ENCODE peak calls at places on chromosome 15, in seven cellular contexts. One of them, this sample, is unnamed.

GRCh38 chr15:100889359-100890058 is 9.9 kb downstream of the ALDH1A3 start:
- DNase-seq in nephron progenitor cell: no peak
- DNase-seq in NCI-H460: no peak
- DNase-seq in D341Med: no peak
- DNase-seq in RCC 7860: no peak
- DNase-seq in stimulated activated CD8-positive, alpha-beta memory T cell treated with anti-CD3 and anti-CD28 coated beads, Interleukin-4, amount 100 ng/mL, for 4 hours: no peak
- DNase-seq in NCI-H2171: no peak
- DNase-seq in this sample: peak; percentile 9

GRCh38 chr15:67854358-67854757 is 14.5 kb upstream of the RNU6-1 start:
- DNase-seq in RCC 7860: no peak
- DNase-seq in stimulated activated CD8-positive, alpha-beta memory T cell treated with anti-CD3 and anti-CD28 coated beads, Interleukin-4, amount 100 ng/mL, for 4 hours: no peak
- DNase-seq in NCI-H460: no peak
- DNase-seq in D341Med: no peak
- DNase-seq in nephron progenitor cell: no peak
- DNase-seq in NCI-H2171: no peak
- DNase-seq in this sample: no peak

GRCh38 chr15:70722266-70723123 is 40.9 kb downstream of the UACA start:
- DNase-seq in RCC 7860: peak; percentile 54
- DNase-seq in D341Med: peak; percentile 38
- DNase-seq in NCI-H2171: peak; percentile 31
- DNase-seq in nephron progenitor cell: no peak
- DNase-seq in NCI-H460: peak; percentile 45
- DNase-seq in stimulated activated CD8-positive, alpha-beta memory T cell treated with anti-CD3 and anti-CD28 coated beads, Interleukin-4, amount 100 ng/mL, for 4 hours: no peak
- DNase-seq in this sample: no peak

GRCh38 chr15:32844118-32844711 is 126.4 kb downstream of the GREM1 start:
- DNase-seq in D341Med: peak; percentile 47
- DNase-seq in NCI-H2171: no peak
- DNase-seq in RCC 7860: no peak
- DNase-seq in stimulated activated CD8-positive, alpha-beta memory T cell treated with anti-CD3 and anti-CD28 coated beads, Interleukin-4, amount 100 ng/mL, for 4 hours: no peak
- DNase-seq in nephron progenitor cell: no peak
- DNase-seq in NCI-H460: no peak
- DNase-seq in this sample: no peak

GRCh38 chr15:82122754-82123400 is 77.1 kb upstream of the MEX3B start:
- DNase-seq in nephron progenitor cell: no peak
- DNase-seq in RCC 7860: peak; percentile 91
- DNase-seq in NCI-H2171: no peak
- DNase-seq in stimulated activated CD8-positive, alpha-beta memory T cell treated with anti-CD3 and anti-CD28 coated beads, Interleukin-4, amount 100 ng/mL, for 4 hours: no peak
- DNase-seq in NCI-H460: peak; percentile 23
- DNase-seq in D341Med: no peak
- DNase-seq in this sample: peak; percentile 61

GRCh38 chr15:49439678-49440375 is 16.8 kb downstream of the FGF7 start:
- DNase-seq in nephron progenitor cell: no peak
- DNase-seq in D341Med: no peak
- DNase-seq in stimulated activated CD8-positive, alpha-beta memory T cell treated with anti-CD3 and anti-CD28 coated beads, Interleukin-4, amount 100 ng/mL, for 4 hours: no peak
- DNase-seq in RCC 7860: no peak
- DNase-seq in NCI-H460: no peak
- DNase-seq in NCI-H2171: no peak
- DNase-seq in this sample: no peak

GRCh38 chr15:91849749-91850161 is 3.8 kb upstream of the SLCO3A1 start:
- DNase-seq in NCI-H2171: peak; percentile 26
- DNase-seq in nephron progenitor cell: no peak
- DNase-seq in stimulated activated CD8-positive, alpha-beta memory T cell treated with anti-CD3 and anti-CD28 coated beads, Interleukin-4, amount 100 ng/mL, for 4 hours: no peak
- DNase-seq in RCC 7860: peak; percentile 34
- DNase-seq in D341Med: no peak
- DNase-seq in NCI-H460: peak; percentile 39
- DNase-seq in this sample: no peak

GRCh38 chr15:85380860-85381535 is 595 bp downstream of the AKAP13 start:
- DNase-seq in nephron progenitor cell: peak; percentile 76
- DNase-seq in stimulated activated CD8-positive, alpha-beta memory T cell treated with anti-CD3 and anti-CD28 coated beads, Interleukin-4, amount 100 ng/mL, for 4 hours: peak; percentile 32
- DNase-seq in RCC 7860: no peak
- DNase-seq in NCI-H460: no peak
- DNase-seq in D341Med: peak; percentile 75
- DNase-seq in NCI-H2171: no peak
- DNase-seq in this sample: no peak

GRCh38 chr15:23869391-23869790 is 182.3 kb upstream of the NDN start:
- DNase-seq in NCI-H2171: no peak
- DNase-seq in RCC 7860: no peak
- DNase-seq in stimulated activated CD8-positive, alpha-beta memory T cell treated with anti-CD3 and anti-CD28 coated beads, Interleukin-4, amount 100 ng/mL, for 4 hours: no peak
- DNase-seq in NCI-H460: no peak
- DNase-seq in D341Med: no peak
- DNase-seq in nephron progenitor cell: peak; percentile 72
- DNase-seq in this sample: no peak

GRCh38 chr15:74132681-74133070 is 2.3 kb downstream of the ISLR2 start:
- DNase-seq in NCI-H2171: no peak
- DNase-seq in D341Med: peak; percentile 9
- DNase-seq in stimulated activated CD8-positive, alpha-beta memory T cell treated with anti-CD3 and anti-CD28 coated beads, Interleukin-4, amount 100 ng/mL, for 4 hours: no peak
- DNase-seq in nephron progenitor cell: peak; percentile 16
- DNase-seq in NCI-H460: no peak
- DNase-seq in RCC 7860: no peak
- DNase-seq in this sample: no peak

GRCh38 chr15:39025331-39025730 is 460.7 kb upstream of the RASGRP1 start:
- DNase-seq in RCC 7860: no peak
- DNase-seq in nephron progenitor cell: no peak
- DNase-seq in NCI-H2171: no peak
- DNase-seq in stimulated activated CD8-positive, alpha-beta memory T cell treated with anti-CD3 and anti-CD28 coated beads, Interleukin-4, amount 100 ng/mL, for 4 hours: no peak
- DNase-seq in D341Med: no peak
- DNase-seq in NCI-H460: no peak
- DNase-seq in this sample: no peak

GRCh38 chr15:70339551-70340517 is 242.1 kb upstream of the TLE3 start:
- DNase-seq in nephron progenitor cell: no peak
- DNase-seq in NCI-H2171: no peak
- DNase-seq in RCC 7860: no peak
- DNase-seq in stimulated activated CD8-positive, alpha-beta memory T cell treated with anti-CD3 and anti-CD28 coated beads, Interleukin-4, amount 100 ng/mL, for 4 hours: no peak
- DNase-seq in NCI-H460: no peak
- DNase-seq in D341Med: peak; percentile 84
- DNase-seq in this sample: no peak

GRCh38 chr15:80946576-80946975 is 43.0 kb downstream of the MESD start:
- DNase-seq in NCI-H460: no peak
- DNase-seq in RCC 7860: no peak
- DNase-seq in nephron progenitor cell: no peak
- DNase-seq in NCI-H2171: no peak
- DNase-seq in D341Med: no peak
- DNase-seq in stimulated activated CD8-positive, alpha-beta memory T cell treated with anti-CD3 and anti-CD28 coated beads, Interleukin-4, amount 100 ng/mL, for 4 hours: no peak
- DNase-seq in this sample: no peak

GRCh38 chr15:80944818-80945217 is 44.8 kb downstream of the MESD start:
- DNase-seq in RCC 7860: no peak
- DNase-seq in nephron progenitor cell: no peak
- DNase-seq in NCI-H460: no peak
- DNase-seq in NCI-H2171: no peak
- DNase-seq in D341Med: no peak
- DNase-seq in stimulated activated CD8-positive, alpha-beta memory T cell treated with anti-CD3 and anti-CD28 coated beads, Interleukin-4, amount 100 ng/mL, for 4 hours: no peak
- DNase-seq in this sample: no peak

GRCh38 chr15:61681676-61682075 is 378.6 kb downstream of the VPS13C start:
- DNase-seq in NCI-H2171: no peak
- DNase-seq in RCC 7860: no peak
- DNase-seq in stimulated activated CD8-positive, alpha-beta memory T cell treated with anti-CD3 and anti-CD28 coated beads, Interleukin-4, amount 100 ng/mL, for 4 hours: no peak
- DNase-seq in NCI-H460: no peak
- DNase-seq in D341Med: no peak
- DNase-seq in nephron progenitor cell: no peak
- DNase-seq in this sample: no peak

GRCh38 chr15:29571728-29572454 is 250.4 kb downstream of the TJP1 start:
- DNase-seq in D341Med: peak; percentile 27
- DNase-seq in nephron progenitor cell: no peak
- DNase-seq in NCI-H2171: no peak
- DNase-seq in RCC 7860: no peak
- DNase-seq in NCI-H460: no peak
- DNase-seq in stimulated activated CD8-positive, alpha-beta memory T cell treated with anti-CD3 and anti-CD28 coated beads, Interleukin-4, amount 100 ng/mL, for 4 hours: no peak
- DNase-seq in this sample: no peak

GRCh38 chr15:76060098-76060989 is 559 bp downstream of the TMEM266 start:
- DNase-seq in stimulated activated CD8-positive, alpha-beta memory T cell treated with anti-CD3 and anti-CD28 coated beads, Interleukin-4, amount 100 ng/mL, for 4 hours: peak; percentile 13
- DNase-seq in RCC 7860: no peak
- DNase-seq in NCI-H2171: no peak
- DNase-seq in nephron progenitor cell: no peak
- DNase-seq in NCI-H460: no peak
- DNase-seq in D341Med: no peak
- DNase-seq in this sample: no peak

GRCh38 chr15:87570186-87570585 is 686.4 kb downstream of the NTRK3 start:
- DNase-seq in RCC 7860: no peak
- DNase-seq in D341Med: no peak
- DNase-seq in NCI-H2171: no peak
- DNase-seq in NCI-H460: no peak
- DNase-seq in nephron progenitor cell: no peak
- DNase-seq in stimulated activated CD8-positive, alpha-beta memory T cell treated with anti-CD3 and anti-CD28 coated beads, Interleukin-4, amount 100 ng/mL, for 4 hours: no peak
- DNase-seq in this sample: no peak

GRCh38 chr15:92645051-92645631 is 10.4 kb downstream of the FAM174B start:
- DNase-seq in stimulated activated CD8-positive, alpha-beta memory T cell treated with anti-CD3 and anti-CD28 coated beads, Interleukin-4, amount 100 ng/mL, for 4 hours: no peak
- DNase-seq in NCI-H460: no peak
- DNase-seq in nephron progenitor cell: no peak
- DNase-seq in RCC 7860: no peak
- DNase-seq in D341Med: peak; percentile 54
- DNase-seq in NCI-H2171: peak; percentile 67
- DNase-seq in this sample: no peak

GRCh38 chr15:47401427-47401826 is 315.9 kb upstream of the SEMA6D start:
- DNase-seq in NCI-H460: no peak
- DNase-seq in NCI-H2171: no peak
- DNase-seq in RCC 7860: no peak
- DNase-seq in stimulated activated CD8-positive, alpha-beta memory T cell treated with anti-CD3 and anti-CD28 coated beads, Interleukin-4, amount 100 ng/mL, for 4 hours: no peak
- DNase-seq in nephron progenitor cell: no peak
- DNase-seq in D341Med: no peak
- DNase-seq in this sample: no peak

GRCh38 chr15:78425643-78426042 is 12.4 kb upstream of the IREB2 start:
- DNase-seq in stimulated activated CD8-positive, alpha-beta memory T cell treated with anti-CD3 and anti-CD28 coated beads, Interleukin-4, amount 100 ng/mL, for 4 hours: no peak
- DNase-seq in NCI-H2171: no peak
- DNase-seq in NCI-H460: no peak
- DNase-seq in RCC 7860: no peak
- DNase-seq in nephron progenitor cell: no peak
- DNase-seq in D341Med: no peak
- DNase-seq in this sample: no peak

GRCh38 chr15:31365655-31366127 is 39.1 kb downstream of the KLF13 start:
- DNase-seq in NCI-H2171: no peak
- DNase-seq in stimulated activated CD8-positive, alpha-beta memory T cell treated with anti-CD3 and anti-CD28 coated beads, Interleukin-4, amount 100 ng/mL, for 4 hours: peak; percentile 68
- DNase-seq in D341Med: no peak
- DNase-seq in RCC 7860: no peak
- DNase-seq in nephron progenitor cell: peak; percentile 66
- DNase-seq in NCI-H460: peak; percentile 52
- DNase-seq in this sample: no peak

GRCh38 chr15:96593735-96594134 is 263.2 kb downstream of the NR2F2 start:
- DNase-seq in NCI-H460: no peak
- DNase-seq in nephron progenitor cell: no peak
- DNase-seq in NCI-H2171: no peak
- DNase-seq in stimulated activated CD8-positive, alpha-beta memory T cell treated with anti-CD3 and anti-CD28 coated beads, Interleukin-4, amount 100 ng/mL, for 4 hours: no peak
- DNase-seq in D341Med: no peak
- DNase-seq in RCC 7860: no peak
- DNase-seq in this sample: no peak

GRCh38 chr15:90931737-90932659 is at the start of gene HDDC3:
- DNase-seq in RCC 7860: peak; percentile 68
- DNase-seq in D341Med: peak; percentile 93
- DNase-seq in stimulated activated CD8-positive, alpha-beta memory T cell treated with anti-CD3 and anti-CD28 coated beads, Interleukin-4, amount 100 ng/mL, for 4 hours: peak; percentile 74
- DNase-seq in NCI-H460: peak; percentile 82
- DNase-seq in NCI-H2171: peak; percentile 95
- DNase-seq in nephron progenitor cell: peak; percentile 97
- DNase-seq in this sample: peak; percentile 81

GRCh38 chr15:89578146-89578545 is 2.9 kb downstream of the TICRR start:
- DNase-seq in NCI-H460: no peak
- DNase-seq in stimulated activated CD8-positive, alpha-beta memory T cell treated with anti-CD3 and anti-CD28 coated beads, Interleukin-4, amount 100 ng/mL, for 4 hours: no peak
- DNase-seq in RCC 7860: no peak
- DNase-seq in nephron progenitor cell: no peak
- DNase-seq in D341Med: no peak
- DNase-seq in NCI-H2171: no peak
- DNase-seq in this sample: no peak

GRCh38 chr15:75671684-75672083 is 24.0 kb downstream of the SNX33 start:
- DNase-seq in NCI-H460: no peak
- DNase-seq in D341Med: no peak
- DNase-seq in stimulated activated CD8-positive, alpha-beta memory T cell treated with anti-CD3 and anti-CD28 coated beads, Interleukin-4, amount 100 ng/mL, for 4 hours: no peak
- DNase-seq in RCC 7860: no peak
- DNase-seq in nephron progenitor cell: no peak
- DNase-seq in NCI-H2171: no peak
- DNase-seq in this sample: no peak

GRCh38 chr15:59051867-59052861 is 52.8 kb upstream of the CCNB2 start:
- DNase-seq in stimulated activated CD8-positive, alpha-beta memory T cell treated with anti-CD3 and anti-CD28 coated beads, Interleukin-4, amount 100 ng/mL, for 4 hours: no peak
- DNase-seq in D341Med: no peak
- DNase-seq in RCC 7860: no peak
- DNase-seq in nephron progenitor cell: no peak
- DNase-seq in NCI-H2171: no peak
- DNase-seq in NCI-H460: no peak
- DNase-seq in this sample: no peak

GRCh38 chr15:30072630-30073029 is 10.1 kb upstream of the GOLGA8J start:
- DNase-seq in D341Med: no peak
- DNase-seq in RCC 7860: no peak
- DNase-seq in NCI-H460: no peak
- DNase-seq in stimulated activated CD8-positive, alpha-beta memory T cell treated with anti-CD3 and anti-CD28 coated beads, Interleukin-4, amount 100 ng/mL, for 4 hours: no peak
- DNase-seq in nephron progenitor cell: no peak
- DNase-seq in NCI-H2171: no peak
- DNase-seq in this sample: no peak

GRCh38 chr15:79088426-79089205 is 2.0 kb downstream of the RASGRF1 start:
- DNase-seq in NCI-H460: no peak
- DNase-seq in RCC 7860: no peak
- DNase-seq in NCI-H2171: no peak
- DNase-seq in D341Med: no peak
- DNase-seq in nephron progenitor cell: no peak
- DNase-seq in stimulated activated CD8-positive, alpha-beta memory T cell treated with anti-CD3 and anti-CD28 coated beads, Interleukin-4, amount 100 ng/mL, for 4 hours: no peak
- DNase-seq in this sample: no peak

GRCh38 chr15:84872009-84872900 is 12.2 kb upstream of the SLC28A1 start:
- DNase-seq in NCI-H2171: no peak
- DNase-seq in nephron progenitor cell: no peak
- DNase-seq in D341Med: no peak
- DNase-seq in RCC 7860: no peak
- DNase-seq in stimulated activated CD8-positive, alpha-beta memory T cell treated with anti-CD3 and anti-CD28 coated beads, Interleukin-4, amount 100 ng/mL, for 4 hours: no peak
- DNase-seq in NCI-H460: no peak
- DNase-seq in this sample: no peak

GRCh38 chr15:97817266-97817890 is 143.1 kb upstream of the ARRDC4 start:
- DNase-seq in NCI-H460: no peak
- DNase-seq in D341Med: no peak
- DNase-seq in NCI-H2171: no peak
- DNase-seq in stimulated activated CD8-positive, alpha-beta memory T cell treated with anti-CD3 and anti-CD28 coated beads, Interleukin-4, amount 100 ng/mL, for 4 hours: no peak
- DNase-seq in RCC 7860: no peak
- DNase-seq in nephron progenitor cell: no peak
- DNase-seq in this sample: peak; percentile 8

GRCh38 chr15:78243491-78243941 is 9.2 kb upstream of the ACSBG1 start:
- DNase-seq in NCI-H2171: no peak
- DNase-seq in stimulated activated CD8-positive, alpha-beta memory T cell treated with anti-CD3 and anti-CD28 coated beads, Interleukin-4, amount 100 ng/mL, for 4 hours: no peak
- DNase-seq in D341Med: no peak
- DNase-seq in RCC 7860: no peak
- DNase-seq in NCI-H460: no peak
- DNase-seq in nephron progenitor cell: peak; percentile 57
- DNase-seq in this sample: no peak

GRCh38 chr15:57872281-57873010 is 165.9 kb downstream of the POLR2M start:
- DNase-seq in nephron progenitor cell: no peak
- DNase-seq in NCI-H460: no peak
- DNase-seq in RCC 7860: no peak
- DNase-seq in stimulated activated CD8-positive, alpha-beta memory T cell treated with anti-CD3 and anti-CD28 coated beads, Interleukin-4, amount 100 ng/mL, for 4 hours: no peak
- DNase-seq in D341Med: no peak
- DNase-seq in NCI-H2171: no peak
- DNase-seq in this sample: no peak

GRCh38 chr15:58498821-58499580 is 67.2 kb downstream of the LIPC start:
- DNase-seq in D341Med: no peak
- DNase-seq in NCI-H2171: no peak
- DNase-seq in NCI-H460: no peak
- DNase-seq in RCC 7860: peak; percentile 71
- DNase-seq in stimulated activated CD8-positive, alpha-beta memory T cell treated with anti-CD3 and anti-CD28 coated beads, Interleukin-4, amount 100 ng/mL, for 4 hours: no peak
- DNase-seq in nephron progenitor cell: no peak
- DNase-seq in this sample: peak; percentile 88